ENCODE peak calls at places on chromosomes 5 and 9, in four cellular contexts. O is H9; F is PC-9; Y is CD8-positive, alpha-beta T cell. T is an unnamed sample.

GRCh38 chr9:123590499-123590898 is 234.5 kb downstream of the CRB2 start:
- DNase-seq in O (no peak), F (no peak), Y (no peak), T (no peak)

GRCh38 chr9:16726023-16726422 is 144.4 kb downstream of the BNC2 start:
- DNase-seq in O (no peak), F (no peak), Y (no peak), T (no peak)

GRCh38 chr5:129094087-129094923 is at the start of gene ISOC1:
- DNase-seq in O (peak; percentile 94), F (peak; percentile 71), Y (peak; percentile 87), T (peak; percentile 87)

GRCh38 chr5:14665110-14665822 is 748 bp downstream of the OTULIN start:
- DNase-seq in O (peak; percentile 48), F (no peak), Y (no peak), T (peak; percentile 42)

GRCh38 chr5:161414037-161414436 is 132.5 kb downstream of the GABRB2 start:
- DNase-seq in O (no peak), F (no peak), Y (no peak), T (no peak)

GRCh38 chr5:73625314-73625904 is 587 bp upstream of the ARHGEF28 start:
- DNase-seq in O (no peak), F (peak; percentile 39), Y (no peak), T (peak; percentile 5)

GRCh38 chr5:39231705-39232525 is 12.6 kb upstream of the FYB1 start:
- DNase-seq in O (no peak), F (peak; percentile 76), Y (no peak), T (peak; percentile 68)

GRCh38 chr9:34334337-34334824 is 5.0 kb downstream of the NUDT2 start:
- DNase-seq in O (no peak), F (no peak), Y (no peak), T (no peak)

GRCh38 chr5:95620870-95621838 is 1.3 kb downstream of the GPR150 start:
- DNase-seq in O (peak; percentile 74), F (no peak), Y (peak; percentile 34), T (peak; percentile 63)

GRCh38 chr9:89602978-89603628 is 1.7 kb upstream of the GADD45G start:
- DNase-seq in O (peak; percentile 94), F (peak; percentile 48), Y (peak; percentile 75), T (peak; percentile 79)
- H3K4me1 ChIP-seq in O (no peaks in the 10 kb centered on the region), F (no peaks in the 10 kb centered on the region), Y (peaks cover 37% of the 10 kb centered on the region), T (peaks cover 43% of the 10 kb centered on the region)

GRCh38 chr9:121286973-121287721 is 19.2 kb downstream of the GSN start:
- DNase-seq in O (peak; percentile 94), F (peak; percentile 95), Y (no peak), T (no peak)
- H3K4me1 ChIP-seq in O (peaks cover 10% of the 10 kb centered on the region), F (peaks cover 61% of the 10 kb centered on the region), Y (no peaks in the 10 kb centered on the region), T (no peaks in the 10 kb centered on the region)

DNA sequence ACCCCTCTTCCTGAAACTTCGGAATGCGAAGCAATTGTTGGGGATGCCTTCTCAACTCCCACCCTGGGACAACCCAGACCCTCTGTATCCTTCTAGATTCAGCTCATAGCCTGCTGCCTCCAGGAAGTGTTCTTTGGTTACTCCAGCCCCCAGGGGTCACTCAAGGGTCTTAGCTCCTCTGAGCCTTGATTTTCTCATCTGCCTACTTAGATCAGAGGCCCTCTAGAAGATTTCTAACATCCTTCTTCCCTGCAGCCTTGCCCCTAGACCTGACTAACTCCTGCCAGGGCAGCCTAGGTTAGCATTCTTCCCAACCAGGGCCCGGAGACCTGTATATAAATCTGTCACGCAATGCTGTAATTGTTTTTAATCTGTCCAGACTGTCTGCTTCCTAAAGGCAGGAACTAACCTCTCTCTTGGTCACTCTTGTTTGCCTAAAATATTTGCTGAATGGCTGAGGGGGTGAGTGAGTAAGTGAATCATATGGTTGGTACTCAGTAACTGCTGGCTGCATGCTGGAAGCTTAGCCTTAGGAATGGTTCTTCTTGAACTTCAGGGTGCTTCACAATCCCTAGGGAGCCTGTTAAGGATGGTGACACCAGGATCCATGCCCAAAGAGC is 8.2 kb downstream of the GALNT10 start:
- DNase-seq in O (no peak), F (peak; percentile 87), Y (no peak), T (no peak)
- H3K4me1 ChIP-seq in O (peaks cover 10% of the 10 kb centered on the region), F (peaks cover 61% of the 10 kb centered on the region), Y (peaks cover 65% of the 10 kb centered on the region), T (peaks cover 44% of the 10 kb centered on the region)

GRCh38 chr9:107293555-107294085 is 10.5 kb downstream of the RAD23B start:
- DNase-seq in O (no peak), F (no peak), Y (no peak), T (no peak)

GRCh38 chr9:107290619-107291018 is 7.5 kb downstream of the RAD23B start:
- DNase-seq in O (no peak), F (no peak), Y (no peak), T (no peak)

GRCh38 chr9:107295995-107296394 is 12.9 kb downstream of the RAD23B start:
- DNase-seq in O (no peak), F (no peak), Y (no peak), T (no peak)

GRCh38 chr9:107292811-107293554 is 9.9 kb downstream of the RAD23B start:
- DNase-seq in O (no peak), F (peak; percentile 43), Y (no peak), T (no peak)

DNA sequence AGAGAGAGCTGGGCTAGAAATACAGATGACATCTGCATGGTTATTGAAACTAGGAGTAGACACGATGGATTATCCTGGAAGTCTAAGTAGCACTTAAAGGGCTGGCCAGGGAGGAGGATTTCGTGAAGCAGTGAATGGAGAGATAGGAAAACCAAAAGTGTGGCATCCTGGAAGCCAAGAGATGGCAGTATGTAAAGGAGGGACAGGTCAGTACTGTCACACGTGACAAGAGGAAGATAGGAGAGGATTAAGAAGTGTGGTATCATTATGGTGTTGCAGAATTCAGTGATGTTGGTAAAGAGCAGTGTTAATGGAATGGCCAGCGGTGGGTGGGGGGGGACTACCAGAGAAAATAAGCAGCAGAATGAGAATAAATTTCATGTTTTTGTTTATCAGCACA is 11.7 kb downstream of the RAD23B start:
- DNase-seq in O (no peak), F (no peak), Y (no peak), T (no peak)
- H3K4me1 ChIP-seq in O (peaks cover 7% of the 10 kb centered on the region), F (peaks cover 59% of the 10 kb centered on the region), Y (peaks cover 49% of the 10 kb centered on the region), T (peaks cover 23% of the 10 kb centered on the region)